ENCODE peak calls at places on chromosomes 5 and 9, in ten cellular contexts. T, O, G, V, L, S, P, K, Q and R are unnamed samples. For H3K27me3, the result is how much of the 10 kb centered on the place peaks cover.

GRCh38 chr9:21854594-21854993 is 52.2 kb downstream of the MTAP start:
- DNase-seq in P (no peak), L (peak), Q (no peak), G (no peak), O (no peak), S (no peak), V (no peak), T (peak), K (peak), R (no peak)

GRCh38 chr5:91848453-91848852 is 465.3 kb upstream of the ARRDC3 start:
- DNase-seq in T (peak), K (no peak), L (peak), P (no peak), Q (no peak), G (no peak), V (no peak), O (peak), S (no peak), R (peak)

GRCh38 chr5:150322202-150322601 is 19.5 kb upstream of the ARSI start:
- DNase-seq in G (no peak), V (no peak), P (no peak), S (no peak), T (peak), O (no peak), L (peak), K (no peak), Q (no peak), R (no peak)

GRCh38 chr9:83154087-83154736 is 91.3 kb upstream of the RASEF start:
- DNase-seq in L (peak), G (no peak), P (no peak), T (peak), K (peak), O (no peak), V (no peak), S (no peak), Q (no peak), R (no peak)

GRCh38 chr5:14240366-14240765 is 97.2 kb downstream of the TRIO start:
- DNase-seq in S (no peak), V (no peak), T (no peak), G (peak), L (no peak), Q (no peak), K (no peak), P (no peak), O (no peak), R (peak)

GRCh38 chr5:76816110-76816831 is 2.6 kb upstream of the F2RL1 start:
- DNase-seq in L (no peak), V (no peak), S (no peak), P (no peak), K (no peak), T (no peak), Q (no peak), G (no peak), O (no peak), R (no peak)

GRCh38 chr9:69857131-69857530 is 36.5 kb downstream of the CFAP95 start:
- DNase-seq in P (no peak), Q (no peak), G (no peak), T (peak), S (no peak), V (no peak), L (no peak), O (no peak), K (no peak), R (peak)

GRCh38 chr9:112174965-112175795 is at the start of gene SUSD1:
- DNase-seq in O (peak), L (no peak), T (no peak), Q (no peak), K (peak), G (peak), V (no peak), P (no peak), S (peak), R (no peak)

GRCh38 chr5:132814441-132815294 is 1.6 kb downstream of the SOWAHA start:
- DNase-seq in Q (no peak), O (no peak), S (no peak), V (no peak), T (no peak), P (no peak), L (no peak), G (no peak), K (peak), R (no peak)

GRCh38 chr5:178730940-178731265 is 444 bp upstream of the ZNF354A start:
- DNase-seq in K (no peak), Q (no peak), G (no peak), V (no peak), T (no peak), S (no peak), L (no peak), P (no peak), O (no peak), R (no peak)

GRCh38 chr5:35125746-35126145 is 78.0 kb upstream of the AGXT2 start:
- DNase-seq in S (no peak), T (no peak), Q (no peak), L (no peak), O (no peak), P (no peak), K (no peak), G (no peak), V (no peak), R (no peak)

GRCh38 chr5:57219386-57219785 is 45.5 kb downstream of the GPBP1 start:
- DNase-seq in L (no peak), T (no peak), O (no peak), K (no peak), G (no peak), Q (no peak), S (no peak), P (no peak), V (no peak), R (no peak)

GRCh38 chr5:11182441-11183080 is 421.5 kb upstream of the DAP start:
- DNase-seq in L (no peak), V (peak), K (no peak), G (peak), T (peak), O (peak), S (no peak), P (no peak), Q (no peak), R (no peak)

GRCh38 chr5:122253794-122254193 is 58.2 kb upstream of the SNCAIP start:
- DNase-seq in V (no peak), L (no peak), O (no peak), G (no peak), T (no peak), Q (no peak), S (no peak), K (no peak), P (no peak), R (no peak)

GRCh38 chr5:79578876-79579275 is 33.4 kb upstream of the TENT2 start:
- DNase-seq in L (no peak), P (no peak), S (no peak), K (no peak), Q (no peak), G (no peak), T (no peak), V (no peak), O (no peak), R (no peak)

GRCh38 chr5:169050146-169050571 is 250.8 kb downstream of the SLIT3 start:
- DNase-seq in V (no peak), O (no peak), T (no peak), Q (no peak), G (no peak), L (no peak), K (no peak), P (no peak), S (no peak), R (peak)

GRCh38 chr9:96867282-96867814 is 13.0 kb upstream of the ZNF782 start:
- DNase-seq in Q (no peak), O (no peak), S (no peak), T (no peak), P (no peak), V (no peak), G (no peak), K (no peak), L (no peak), R (no peak)

DNA sequence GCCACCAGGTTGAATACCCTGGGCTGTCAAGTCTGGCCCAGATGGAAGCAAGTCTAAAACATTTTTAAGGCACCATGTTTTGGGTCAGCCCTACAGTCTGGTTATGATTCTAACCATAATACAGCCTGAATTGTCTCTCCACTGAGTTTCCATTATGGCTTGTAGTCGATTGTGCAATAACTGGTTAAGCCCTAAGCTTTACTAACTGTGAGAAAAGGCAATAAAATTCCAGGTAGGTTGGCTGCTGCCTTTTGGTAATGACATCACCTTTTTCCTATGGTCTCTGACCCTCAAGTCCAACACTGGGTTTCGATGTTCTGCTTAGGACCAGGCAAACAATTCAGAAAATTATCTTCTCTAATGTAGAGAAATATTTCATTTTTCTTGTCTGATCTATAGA is 243.3 kb downstream of the ACTL7B start:
- DNase-seq in P (no peak), G (no peak), T (no peak), V (no peak), L (no peak), K (no peak), S (no peak), Q (no peak), O (no peak), R (no peak)
- H3K27me3 ChIP-seq in P (under half), G (under half), T (under half), V (under half), L (under half), K (under half), S (under half), Q (under half), O (under half), R (under half)

GRCh38 chr9:117135481-117135880 is 279.4 kb downstream of the ASTN2 start:
- DNase-seq in V (no peak), P (no peak), K (no peak), S (no peak), G (peak), T (no peak), O (no peak), L (no peak), Q (no peak), R (no peak)

GRCh38 chr9:117134826-117135411 is 279.9 kb downstream of the ASTN2 start:
- DNase-seq in T (no peak), S (no peak), P (no peak), Q (no peak), L (no peak), K (no peak), G (no peak), O (no peak), V (no peak), R (no peak)

GRCh38 chr9:117138257-117138656 is 276.6 kb downstream of the ASTN2 start:
- DNase-seq in G (no peak), K (no peak), O (no peak), S (no peak), T (no peak), P (no peak), Q (no peak), L (no peak), V (no peak), R (no peak)

DNA sequence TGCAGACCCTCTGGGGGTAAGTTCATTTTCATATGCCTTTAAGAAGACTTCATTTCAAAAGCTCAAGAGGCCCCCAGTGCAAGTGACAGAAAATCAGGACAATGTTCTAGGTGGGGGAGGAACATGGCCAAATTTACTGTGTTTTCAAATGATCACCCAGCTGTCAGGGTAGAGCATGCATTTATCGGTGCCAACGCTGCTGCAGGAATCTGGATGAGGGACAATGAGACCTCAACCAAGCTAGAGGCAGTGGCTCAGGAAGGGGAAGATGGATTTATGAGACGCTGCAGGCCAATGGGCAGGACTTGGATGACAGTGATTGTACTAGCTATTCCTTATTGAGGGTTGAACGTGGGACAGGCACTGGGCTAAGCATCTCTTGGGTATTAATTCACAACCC is 278.4 kb downstream of the ASTN2 start:
- DNase-seq in G (no peak), L (no peak), P (no peak), V (no peak), Q (no peak), K (no peak), T (no peak), S (no peak), O (no peak), R (no peak)
- H3K4me3 ChIP-seq in G (no peak), L (no peak), P (no peak), V (no peak), Q (no peak), K (no peak), T (no peak), S (no peak), O (no peak), R (no peak)

DNA sequence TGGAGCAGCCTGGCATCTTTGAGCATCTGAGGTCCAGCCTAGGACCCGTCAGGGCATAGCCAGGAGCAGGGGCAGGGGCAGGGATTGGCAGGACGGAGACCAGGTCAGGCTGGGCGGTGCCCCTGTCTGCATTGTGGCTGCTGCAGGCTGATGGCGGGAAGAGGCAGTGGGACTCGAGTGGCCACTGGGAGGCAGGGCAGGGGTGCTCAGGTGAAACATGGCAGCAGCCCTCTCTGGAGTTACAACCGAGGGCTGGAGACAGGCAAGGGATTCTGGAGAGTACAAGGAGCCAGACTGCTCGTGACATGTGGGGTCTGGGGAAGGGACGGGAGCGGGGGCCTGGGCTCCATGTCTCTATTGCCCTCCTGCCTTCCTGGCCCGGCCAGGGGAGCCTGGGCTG is 97.4 kb upstream of the RAPGEF1 start:
- DNase-seq in O (no peak), V (no peak), P (no peak), K (peak), S (no peak), Q (no peak), G (peak), L (no peak), T (no peak), R (no peak)
- TF ChIP-seq CTCF in O (peak), V (no peak), P (no peak), K (no peak), S (peak), Q (no peak), G (peak), L (peak), T (peak), R (peak)

DNA sequence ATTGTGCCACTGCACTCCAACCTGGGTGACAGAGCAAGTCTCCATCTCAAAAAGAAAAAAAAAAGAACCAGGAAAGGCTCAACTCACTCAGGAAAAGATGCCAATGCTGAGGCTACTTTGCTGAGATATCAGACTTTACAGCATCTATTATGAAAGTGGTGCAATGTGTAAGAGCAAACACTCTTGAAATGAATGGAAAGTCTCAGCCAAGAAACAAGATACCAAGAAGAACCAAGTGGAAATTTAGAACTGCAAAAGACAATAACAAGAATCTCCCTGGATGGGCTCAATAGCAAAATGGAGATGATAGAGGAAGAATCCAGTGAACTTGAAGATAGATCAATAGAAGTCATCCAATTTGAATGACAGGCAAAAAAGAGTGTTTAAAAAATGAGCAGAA is 37.7 kb downstream of the TSPAN17 start:
- DNase-seq in P (no peak), S (no peak), V (no peak), K (no peak), Q (no peak), O (no peak), G (no peak), T (no peak), L (no peak), R (no peak)
- H3K27me3 ChIP-seq in P (under half), S (half or more), V (under half), K (under half), Q (under half), O (under half), G (under half), T (under half), L (under half), R (under half)

GRCh38 chr5:119076080-119076479 is 5.2 kb downstream of the DMXL1 start:
- DNase-seq in V (no peak), Q (no peak), K (no peak), S (no peak), O (no peak), L (no peak), T (no peak), G (no peak), P (no peak), R (no peak)
- H3K4me3 ChIP-seq in V (no peak), Q (no peak), K (no peak), S (no peak), O (no peak), L (no peak), T (no peak), G (no peak), P (no peak), R (no peak)